ENCODE peak calls at places on chromosomes 6 and 20, in ten cellular contexts. L is Peyer's patch, F is progenitor cell of endocrine pancreas, E is brain microvascular endothelial cell, M is HFFc6, X is GM12865, I is type B pancreatic cell, K is right lobe of liver, S is Calu3, W is foreskin fibroblast. N is an unnamed sample.

GRCh38 chr6:129575378-129576118 is 134.4 kb downstream of the ARHGAP18 start:
- DNase-seq in S (peak), I (no peak), M (peak), X (no peak), W (peak), L (no peak), K (no peak), F (no peak), E (peak), N (no peak)

GRCh38 chr6:2920671-2921112 is 17.6 kb upstream of the SERPINB9 start:
- DNase-seq in S (no peak), L (no peak), M (no peak), I (no peak), X (no peak), W (no peak), E (no peak), K (no peak), F (no peak), N (no peak)

GRCh38 chr6:109166643-109167042 is 71.3 kb downstream of the CEP57L1 start:
- DNase-seq in K (no peak), W (no peak), M (no peak), L (no peak), I (no peak), E (no peak), F (no peak), X (no peak), S (no peak), N (no peak)

GRCh38 chr20:16821211-16822089 is 73.3 kb downstream of the OTOR start:
- DNase-seq in E (peak), X (peak), F (no peak), I (no peak), S (peak), W (peak), L (no peak), M (peak), K (no peak), N (peak)

GRCh38 chr6:31836676-31837611 is 9.4 kb downstream of the HSPA1B start:
- DNase-seq in W (peak), L (no peak), I (no peak), K (no peak), F (no peak), S (no peak), X (no peak), M (peak), E (no peak), N (no peak)

GRCh38 chr6:34115396-34116314 is 30.2 kb downstream of the GRM4 start:
- DNase-seq in W (peak), M (no peak), K (no peak), L (no peak), I (peak), S (peak), F (peak), E (no peak), X (peak), N (peak)

GRCh38 chr6:122887941-122888340 is 98.9 kb downstream of the SMPDL3A start:
- DNase-seq in F (no peak), K (no peak), E (no peak), X (no peak), I (no peak), W (no peak), L (no peak), S (no peak), M (no peak), N (no peak)

GRCh38 chr20:54067606-54068174 is 2.7 kb downstream of the BCAS1 start:
- DNase-seq in I (peak), X (peak), M (no peak), F (peak), S (peak), W (no peak), K (peak), E (no peak), L (peak), N (no peak)

GRCh38 chr20:3781153-3781910 is at the start of gene SPEF1:
- DNase-seq in F (peak), I (no peak), S (peak), E (peak), M (peak), X (peak), K (peak), L (peak), W (peak), N (peak)

GRCh38 chr6:112576421-112576820 is 229.3 kb downstream of the RFPL4B start:
- DNase-seq in L (no peak), F (no peak), K (no peak), W (peak), X (no peak), S (no peak), I (no peak), M (peak), E (no peak), N (no peak)

GRCh38 chr6:160139420-160139851 is 17.8 kb downstream of the SLC22A1 start:
- DNase-seq in E (peak), M (peak), X (no peak), I (no peak), S (no peak), F (no peak), K (peak), L (no peak), W (peak), N (no peak)

GRCh38 chr20:38034961-38035360 is 1.4 kb downstream of the RPRD1B start:
- DNase-seq in I (no peak), M (no peak), F (no peak), X (no peak), E (no peak), K (no peak), S (no peak), L (no peak), W (no peak), N (no peak)

GRCh38 chr20:1174787-1175186 is 10.0 kb downstream of the TMEM74B start:
- DNase-seq in S (no peak), M (no peak), E (no peak), W (no peak), I (no peak), K (no peak), F (no peak), X (no peak), L (no peak), N (no peak)

GRCh38 chr6:71478834-71479541 is 190.4 kb downstream of the OGFRL1 start:
- DNase-seq in W (peak), I (no peak), M (peak), K (no peak), X (no peak), E (peak), F (no peak), L (no peak), S (no peak), N (no peak)

GRCh38 chr6:108667984-108668383 is 107.3 kb downstream of the FOXO3 start:
- DNase-seq in S (no peak), X (no peak), L (no peak), E (peak), M (no peak), K (no peak), W (peak), F (no peak), I (no peak), N (no peak)

GRCh38 chr6:16318538-16318937 is 80.2 kb downstream of the GMPR start:
- DNase-seq in E (peak), L (no peak), W (peak), K (no peak), X (no peak), I (no peak), S (no peak), M (peak), F (no peak), N (no peak)

GRCh38 chr20:164618-165017 is 7.4 kb downstream of the DEFB127 start:
- DNase-seq in M (no peak), K (no peak), F (no peak), I (no peak), E (no peak), X (no peak), L (no peak), W (no peak), S (no peak), N (no peak)

GRCh38 chr6:74581681-74582080 is 624.2 kb downstream of the COL12A1 start:
- DNase-seq in F (no peak), E (no peak), I (no peak), S (no peak), K (no peak), L (no peak), W (no peak), M (no peak), X (no peak), N (no peak)

GRCh38 chr6:152605342-152605741 is 31.8 kb downstream of the SYNE1 start:
- DNase-seq in F (no peak), S (no peak), E (no peak), W (peak), M (peak), X (no peak), I (no peak), L (no peak), K (no peak), N (no peak)

GRCh38 chr6:13397359-13398080 is 69.2 kb upstream of the TBC1D7 start:
- DNase-seq in K (no peak), E (no peak), L (peak), X (peak), F (no peak), S (peak), I (no peak), M (no peak), W (no peak), N (no peak)

GRCh38 chr6:139124887-139125672 is 9.8 kb upstream of the HECA start:
- DNase-seq in X (peak), M (peak), E (peak), S (peak), W (peak), I (no peak), L (peak), K (peak), F (no peak), N (no peak)

GRCh38 chr20:54355631-54356280 is 119.6 kb upstream of the DOK5 start:
- DNase-seq in S (no peak), W (peak), L (no peak), K (no peak), X (no peak), M (no peak), E (no peak), I (no peak), F (no peak), N (no peak)

GRCh38 chr20:45330476-45330875 is 17.7 kb downstream of the SDC4 start:
- DNase-seq in W (no peak), I (no peak), F (no peak), K (no peak), S (no peak), X (no peak), L (no peak), M (no peak), E (no peak), N (no peak)

GRCh38 chr6:136609878-136610706 is 59.9 kb upstream of the MAP7 start:
- DNase-seq in K (no peak), L (peak), I (no peak), S (peak), M (peak), E (peak), X (no peak), W (peak), F (no peak), N (no peak)

GRCh38 chr20:11654766-11655165 is 262.9 kb upstream of the BTBD3 start:
- DNase-seq in L (no peak), F (no peak), K (no peak), M (no peak), X (no peak), E (no peak), S (no peak), I (no peak), W (no peak), N (no peak)

GRCh38 chr20:59004763-59005522 is 2.1 kb downstream of the CTSZ start:
- DNase-seq in E (no peak), F (no peak), S (no peak), X (peak), M (no peak), K (peak), L (peak), I (no peak), W (no peak), N (no peak)

GRCh38 chr20:49276895-49277785 is 717 bp downstream of the ZNFX1 start:
- DNase-seq in X (peak), W (peak), S (no peak), F (peak), I (no peak), K (peak), L (peak), M (no peak), E (no peak), N (no peak)

GRCh38 chr20:49278817-49279676 is 1.2 kb upstream of the ZNFX1 start:
- DNase-seq in I (no peak), M (no peak), S (no peak), E (peak), W (peak), K (no peak), X (peak), L (no peak), F (no peak), N (no peak)

GRCh38 chr20:49279677-49280462 is 2.0 kb upstream of the ZNFX1 start:
- DNase-seq in E (no peak), M (no peak), S (no peak), W (peak), X (peak), F (no peak), L (no peak), I (no peak), K (no peak), N (no peak)

GRCh38 chr20:49277786-49278035 is 146 bp downstream of the ZNFX1 start:
- DNase-seq in S (no peak), E (no peak), F (no peak), L (no peak), K (no peak), I (no peak), W (no peak), X (no peak), M (no peak), N (no peak)

DNA sequence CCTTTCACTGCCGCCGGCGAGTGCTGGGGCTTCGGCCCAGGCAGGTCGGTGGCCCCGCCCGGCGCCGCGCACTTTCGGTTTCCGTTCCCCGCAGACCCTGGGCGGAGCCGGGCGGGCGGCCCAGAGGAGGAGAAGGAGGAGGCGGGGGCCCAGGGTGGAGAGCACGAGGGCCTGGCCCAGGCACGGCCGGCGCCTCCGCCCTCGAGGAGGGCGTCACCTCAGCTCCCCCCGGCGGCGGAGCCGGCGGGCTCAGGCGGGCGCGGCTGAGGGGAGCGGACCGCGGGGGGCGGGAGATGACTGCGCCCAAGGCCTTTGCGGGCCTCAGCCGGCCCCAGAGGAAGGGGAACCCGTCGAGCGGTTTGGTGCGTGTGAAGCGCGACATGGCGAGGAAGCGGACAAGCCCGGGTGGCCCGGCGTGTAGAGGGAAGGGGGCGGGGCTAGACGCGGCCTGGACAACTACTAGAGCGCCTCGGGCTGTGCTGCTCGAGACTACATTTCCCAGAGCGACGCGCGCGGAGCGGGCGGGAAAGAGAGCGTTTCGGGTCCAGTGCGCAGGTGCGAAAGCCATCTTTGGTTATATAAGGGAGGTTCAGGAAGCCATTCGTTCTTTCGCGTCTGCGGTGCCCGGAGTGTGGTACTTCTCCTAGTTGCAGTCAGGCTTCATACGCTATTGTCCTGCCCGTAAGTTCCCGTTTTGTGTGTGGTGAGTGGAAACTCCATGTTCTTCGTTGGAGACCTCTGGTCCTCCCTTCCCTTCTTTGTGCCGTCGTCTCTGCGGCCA is at the start of gene ZNFX1:
- DNase-seq in L (peak), M (peak), E (peak), S (peak), I (peak), W (peak), K (peak), X (peak), F (peak), N (peak)
- TF ChIP-seq CTCF in L (no peak), M (peak), E (no peak), S (no peak), I (no peak), W (no peak), K (peak), X (no peak), F (no peak), N (no peak)

GRCh38 chr6:52019851-52020250 is 67.6 kb downstream of the PKHD1 start:
- DNase-seq in E (no peak), W (no peak), L (no peak), X (no peak), I (no peak), F (no peak), S (no peak), M (no peak), K (no peak), N (no peak)

GRCh38 chr6:52022675-52023074 is 64.7 kb downstream of the PKHD1 start:
- DNase-seq in L (no peak), M (no peak), X (no peak), S (no peak), W (no peak), F (no peak), E (no peak), I (no peak), K (no peak), N (no peak)

GRCh38 chr6:52019092-52019491 is 68.3 kb downstream of the PKHD1 start:
- DNase-seq in I (no peak), F (no peak), K (peak), L (no peak), X (no peak), E (no peak), M (no peak), W (no peak), S (no peak), N (no peak)

GRCh38 chr6:52024451-52025068 is 62.9 kb downstream of the PKHD1 start:
- DNase-seq in L (no peak), X (no peak), I (no peak), F (no peak), W (no peak), M (no peak), K (peak), S (no peak), E (no peak), N (no peak)

DNA sequence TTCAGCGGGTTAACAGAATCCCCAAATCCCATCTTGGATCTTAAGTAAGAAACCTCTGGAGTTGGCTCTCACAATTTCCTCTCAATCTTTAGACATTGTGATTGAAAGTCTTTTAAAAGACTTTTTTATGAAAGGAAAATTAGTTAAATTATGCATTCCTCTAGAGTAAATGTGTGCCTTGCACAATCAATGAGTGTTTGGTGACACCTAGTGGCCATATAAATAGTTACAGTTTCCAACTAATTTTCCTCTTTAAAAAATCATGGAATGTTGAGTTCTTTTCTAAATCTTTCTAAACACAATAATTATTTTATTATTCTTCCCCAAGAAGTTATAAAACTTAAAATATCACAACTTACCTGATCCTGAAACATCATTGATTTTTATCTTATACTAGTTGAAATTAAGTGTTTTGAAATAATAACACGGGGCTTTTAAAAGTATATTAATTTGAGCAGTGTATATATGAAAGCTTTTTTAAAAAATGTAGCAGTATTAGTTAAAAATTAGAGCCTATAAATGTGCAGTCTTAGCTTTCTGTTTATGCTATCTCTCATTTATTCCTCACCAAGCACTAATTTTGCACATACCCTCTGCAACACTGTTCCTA is 66.3 kb downstream of the PKHD1 start:
- DNase-seq in S (no peak), L (no peak), W (peak), M (peak), X (peak), F (no peak), K (no peak), E (no peak), I (no peak), N (no peak)
- TF ChIP-seq CTCF in S (peak), L (peak), W (peak), M (peak), X (peak), F (peak), K (peak), E (peak), I (peak), N (peak)

GRCh38 chr6:111521497-111522275 is 38.7 kb upstream of the REV3L start:
- DNase-seq in X (no peak), I (no peak), K (no peak), L (no peak), W (peak), M (peak), E (no peak), S (no peak), F (no peak), N (no peak)
- TF ChIP-seq CTCF in X (no peak), I (no peak), K (no peak), L (no peak), W (no peak), M (no peak), E (no peak), S (no peak), F (no peak), N (no peak)

DNA sequence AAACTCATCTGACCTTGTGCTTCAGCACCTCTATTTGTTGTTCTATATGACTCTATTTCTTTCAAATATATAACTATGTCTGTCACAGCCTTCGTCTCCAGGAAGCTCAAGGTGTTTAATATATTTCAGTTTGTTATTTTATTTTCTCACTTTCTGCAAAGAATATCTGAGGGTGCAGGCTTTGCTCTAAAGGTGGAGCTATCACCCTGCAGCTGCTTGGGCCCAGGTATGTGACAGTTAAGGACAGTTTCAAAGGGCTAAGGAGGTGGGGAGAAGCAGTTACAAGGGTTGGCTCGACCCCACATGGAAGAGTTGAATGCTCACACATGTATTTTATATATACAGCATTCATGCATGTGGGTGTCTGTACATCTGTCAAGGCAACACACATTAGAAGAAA is 405.6 kb downstream of the BTBD9 start:
- DNase-seq in E (no peak), X (peak), W (no peak), I (no peak), M (no peak), S (no peak), F (no peak), L (no peak), K (no peak), N (no peak)
- TF ChIP-seq CTCF in E (no peak), X (peak), W (no peak), I (no peak), M (no peak), S (no peak), F (no peak), L (no peak), K (no peak), N (no peak)

GRCh38 chr20:24639167-24639548 is 169.7 kb downstream of the SYNDIG1 start:
- DNase-seq in M (no peak), I (no peak), L (no peak), X (no peak), K (no peak), W (no peak), F (no peak), S (no peak), E (no peak), N (no peak)

GRCh38 chr20:24636626-24637025 is 167.2 kb downstream of the SYNDIG1 start:
- DNase-seq in M (no peak), X (no peak), K (no peak), I (no peak), S (no peak), L (no peak), F (no peak), E (no peak), W (no peak), N (no peak)

GRCh38 chr20:24638546-24639166 is 169.2 kb downstream of the SYNDIG1 start:
- DNase-seq in E (no peak), I (no peak), S (no peak), F (no peak), W (peak), L (no peak), X (no peak), K (no peak), M (no peak), N (no peak)

GRCh38 chr20:24640276-24640675 is 170.8 kb downstream of the SYNDIG1 start:
- DNase-seq in M (no peak), F (no peak), E (no peak), K (no peak), L (no peak), I (no peak), X (no peak), W (no peak), S (no peak), N (no peak)

GRCh38 chr20:24637941-24638340 is 168.5 kb downstream of the SYNDIG1 start:
- DNase-seq in X (no peak), W (no peak), S (no peak), L (no peak), E (no peak), F (no peak), K (no peak), M (no peak), I (no peak), N (no peak)
- TF ChIP-seq CTCF in X (no peak), W (no peak), S (no peak), L (no peak), E (no peak), F (no peak), K (no peak), M (no peak), I (no peak), N (no peak)

GRCh38 chr20:63740501-63741353 is 1.2 kb downstream of the SLC2A4RG start:
- DNase-seq in M (peak), L (peak), E (peak), S (peak), W (peak), K (peak), X (peak), I (peak), F (peak), N (peak)
- TF ChIP-seq CTCF in M (peak), L (no peak), E (peak), S (peak), W (peak), K (peak), X (no peak), I (peak), F (peak), N (peak)

GRCh38 chr20:48827880-48828733 is at the start of gene PREX1:
- DNase-seq in E (peak), M (no peak), L (peak), F (peak), X (peak), K (peak), S (peak), W (peak), I (peak), N (peak)
- TF ChIP-seq CTCF in E (no peak), M (peak), L (peak), F (no peak), X (no peak), K (peak), S (no peak), W (no peak), I (no peak), N (no peak)

N was measured in neural crest cell.